ENCODE peak calls at places on chromosome 4, in eight cellular contexts. One of them, this sample, is unnamed.

GRCh38 chr4:181143241-181143854 is 1099.9 kb upstream of the TENM3 start:
- DNase-seq in sigmoid colon: peak
- DNase-seq in A549: peak
- DNase-seq in ovary: peak
- DNase-seq in transverse colon: peak
- DNase-seq in HCT116: peak
- DNase-seq in right lobe of liver: peak
- DNase-seq in Peyer's patch: peak
- DNase-seq in this sample: peak

GRCh38 chr4:13891544-13891939 is 264.0 kb upstream of the BOD1L1 start:
- DNase-seq in sigmoid colon: no peak
- DNase-seq in A549: no peak
- DNase-seq in ovary: no peak
- DNase-seq in transverse colon: no peak
- DNase-seq in HCT116: no peak
- DNase-seq in right lobe of liver: no peak
- DNase-seq in Peyer's patch: no peak
- DNase-seq in this sample: no peak

GRCh38 chr4:41880840-41881831 is 54.1 kb upstream of the TMEM33 start:
- DNase-seq in sigmoid colon: no peak
- DNase-seq in A549: no peak
- DNase-seq in ovary: no peak
- DNase-seq in transverse colon: no peak
- DNase-seq in HCT116: no peak
- DNase-seq in right lobe of liver: no peak
- DNase-seq in Peyer's patch: no peak
- DNase-seq in this sample: no peak

GRCh38 chr4:181418491-181418890 is 824.7 kb upstream of the TENM3 start:
- DNase-seq in sigmoid colon: no peak
- DNase-seq in A549: no peak
- DNase-seq in ovary: no peak
- DNase-seq in transverse colon: no peak
- DNase-seq in HCT116: no peak
- DNase-seq in right lobe of liver: no peak
- DNase-seq in Peyer's patch: no peak
- DNase-seq in this sample: no peak

GRCh38 chr4:26069218-26069617 is 155.2 kb downstream of the SMIM20 start:
- DNase-seq in sigmoid colon: no peak
- DNase-seq in A549: no peak
- DNase-seq in ovary: no peak
- DNase-seq in transverse colon: no peak
- DNase-seq in HCT116: no peak
- DNase-seq in right lobe of liver: no peak
- DNase-seq in Peyer's patch: no peak
- DNase-seq in this sample: no peak

GRCh38 chr4:29277381-29277780 is 1442.8 kb upstream of the PCDH7 start:
- DNase-seq in sigmoid colon: no peak
- DNase-seq in A549: no peak
- DNase-seq in ovary: no peak
- DNase-seq in transverse colon: no peak
- DNase-seq in HCT116: peak
- DNase-seq in right lobe of liver: no peak
- DNase-seq in Peyer's patch: no peak
- DNase-seq in this sample: no peak

GRCh38 chr4:124913237-124913636 is 200.7 kb upstream of the ANKRD50 start:
- DNase-seq in sigmoid colon: no peak
- DNase-seq in A549: no peak
- DNase-seq in ovary: no peak
- DNase-seq in transverse colon: no peak
- DNase-seq in HCT116: no peak
- DNase-seq in right lobe of liver: no peak
- DNase-seq in Peyer's patch: no peak
- DNase-seq in this sample: no peak

GRCh38 chr4:184684491-184685189 is 35.1 kb downstream of the PRIMPOL start:
- DNase-seq in sigmoid colon: no peak
- DNase-seq in A549: no peak
- DNase-seq in ovary: no peak
- DNase-seq in transverse colon: no peak
- DNase-seq in HCT116: no peak
- DNase-seq in right lobe of liver: no peak
- DNase-seq in Peyer's patch: no peak
- DNase-seq in this sample: no peak

GRCh38 chr4:7924570-7924969 is 15.1 kb downstream of the AFAP1 start:
- DNase-seq in sigmoid colon: peak
- DNase-seq in A549: no peak
- DNase-seq in ovary: no peak
- DNase-seq in transverse colon: no peak
- DNase-seq in HCT116: no peak
- DNase-seq in right lobe of liver: no peak
- DNase-seq in Peyer's patch: no peak
- DNase-seq in this sample: no peak
- TF ChIP-seq POLR2A in sigmoid colon: no peak
- TF ChIP-seq POLR2A in A549: no peak
- TF ChIP-seq POLR2A in ovary: no peak
- TF ChIP-seq POLR2A in transverse colon: no peak
- TF ChIP-seq POLR2A in HCT116: no peak
- TF ChIP-seq POLR2A in right lobe of liver: no peak
- TF ChIP-seq POLR2A in Peyer's patch: no peak
- TF ChIP-seq POLR2A in this sample: no peak

GRCh38 chr4:89247951-89248350 is 59.6 kb downstream of the GPRIN3 start:
- DNase-seq in sigmoid colon: no peak
- DNase-seq in A549: no peak
- DNase-seq in ovary: no peak
- DNase-seq in transverse colon: no peak
- DNase-seq in HCT116: no peak
- DNase-seq in right lobe of liver: no peak
- DNase-seq in Peyer's patch: no peak
- DNase-seq in this sample: no peak
- TF ChIP-seq POLR2A in sigmoid colon: no peak
- TF ChIP-seq POLR2A in A549: no peak
- TF ChIP-seq POLR2A in ovary: no peak
- TF ChIP-seq POLR2A in transverse colon: no peak
- TF ChIP-seq POLR2A in HCT116: no peak
- TF ChIP-seq POLR2A in right lobe of liver: no peak
- TF ChIP-seq POLR2A in Peyer's patch: no peak
- TF ChIP-seq POLR2A in this sample: no peak

DNA sequence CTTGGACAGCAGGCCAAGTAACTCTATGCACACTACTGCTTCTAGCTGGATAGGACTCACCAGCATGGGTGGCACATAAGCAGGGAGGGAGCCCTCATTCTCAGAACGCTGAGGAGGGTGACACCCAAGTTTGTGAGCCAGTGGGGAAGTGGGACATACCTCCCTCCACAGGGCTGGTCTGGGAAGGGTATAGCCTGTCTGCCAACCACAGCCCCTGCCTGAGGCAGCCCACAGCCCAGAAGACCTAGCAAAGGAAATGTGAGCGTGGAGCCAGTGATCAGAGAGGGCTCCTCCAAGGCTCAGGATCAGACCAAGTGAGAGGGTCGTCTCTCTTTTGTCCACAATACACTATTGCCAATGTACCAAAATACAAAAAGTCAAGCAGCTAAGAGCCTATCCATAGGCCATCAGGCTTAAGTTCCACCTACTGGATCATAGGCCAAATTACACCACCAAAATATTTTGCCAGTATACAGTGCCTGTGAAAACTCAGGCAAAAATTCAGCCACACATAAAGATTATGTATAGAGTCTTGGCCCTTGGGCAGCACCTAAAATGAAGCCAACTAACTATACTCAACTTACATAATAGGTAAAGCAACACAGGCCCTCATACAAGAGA is 1203.1 kb downstream of the PCDH18 start:
- DNase-seq in sigmoid colon: no peak
- DNase-seq in A549: no peak
- DNase-seq in ovary: no peak
- DNase-seq in transverse colon: no peak
- DNase-seq in HCT116: no peak
- DNase-seq in right lobe of liver: no peak
- DNase-seq in Peyer's patch: no peak
- DNase-seq in this sample: no peak
- TF ChIP-seq POLR2A in sigmoid colon: no peak
- TF ChIP-seq POLR2A in A549: no peak
- TF ChIP-seq POLR2A in ovary: no peak
- TF ChIP-seq POLR2A in transverse colon: no peak
- TF ChIP-seq POLR2A in HCT116: no peak
- TF ChIP-seq POLR2A in right lobe of liver: no peak
- TF ChIP-seq POLR2A in Peyer's patch: no peak
- TF ChIP-seq POLR2A in this sample: no peak

DNA sequence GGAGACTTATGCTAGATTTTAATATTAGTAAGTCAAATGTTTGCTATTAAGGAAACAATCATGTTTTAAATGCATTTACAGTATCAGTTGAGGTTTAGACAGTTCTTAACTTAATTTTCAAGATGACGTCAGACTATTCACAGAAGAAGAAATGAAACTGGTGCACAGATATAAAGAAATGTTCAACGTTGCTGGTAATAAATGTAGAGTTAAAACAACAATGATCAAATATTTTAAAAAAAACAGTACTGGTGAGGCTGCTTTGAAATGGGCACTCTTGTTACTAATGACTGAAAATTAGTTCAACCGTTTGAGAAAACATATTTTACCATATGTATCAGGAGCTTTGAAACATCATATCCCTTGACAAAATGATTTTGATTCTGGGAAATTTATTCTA is 44.2 kb downstream of the ABHD18 start:
- DNase-seq in sigmoid colon: no peak
- DNase-seq in A549: no peak
- DNase-seq in ovary: no peak
- DNase-seq in transverse colon: no peak
- DNase-seq in HCT116: no peak
- DNase-seq in right lobe of liver: no peak
- DNase-seq in Peyer's patch: no peak
- DNase-seq in this sample: no peak
- TF ChIP-seq POLR2A in sigmoid colon: no peak
- TF ChIP-seq POLR2A in A549: no peak
- TF ChIP-seq POLR2A in ovary: no peak
- TF ChIP-seq POLR2A in transverse colon: no peak
- TF ChIP-seq POLR2A in HCT116: no peak
- TF ChIP-seq POLR2A in right lobe of liver: no peak
- TF ChIP-seq POLR2A in Peyer's patch: no peak
- TF ChIP-seq POLR2A in this sample: no peak

GRCh38 chr4:110516106-110516922 is 40.4 kb downstream of the ENPEP start:
- DNase-seq in sigmoid colon: peak
- DNase-seq in A549: peak
- DNase-seq in ovary: peak
- DNase-seq in transverse colon: peak
- DNase-seq in HCT116: peak
- DNase-seq in right lobe of liver: peak
- DNase-seq in Peyer's patch: peak
- DNase-seq in this sample: peak
- TF ChIP-seq POLR2A in sigmoid colon: no peak
- TF ChIP-seq POLR2A in A549: no peak
- TF ChIP-seq POLR2A in ovary: no peak
- TF ChIP-seq POLR2A in transverse colon: no peak
- TF ChIP-seq POLR2A in HCT116: no peak
- TF ChIP-seq POLR2A in right lobe of liver: no peak
- TF ChIP-seq POLR2A in Peyer's patch: no peak
- TF ChIP-seq POLR2A in this sample: no peak

DNA sequence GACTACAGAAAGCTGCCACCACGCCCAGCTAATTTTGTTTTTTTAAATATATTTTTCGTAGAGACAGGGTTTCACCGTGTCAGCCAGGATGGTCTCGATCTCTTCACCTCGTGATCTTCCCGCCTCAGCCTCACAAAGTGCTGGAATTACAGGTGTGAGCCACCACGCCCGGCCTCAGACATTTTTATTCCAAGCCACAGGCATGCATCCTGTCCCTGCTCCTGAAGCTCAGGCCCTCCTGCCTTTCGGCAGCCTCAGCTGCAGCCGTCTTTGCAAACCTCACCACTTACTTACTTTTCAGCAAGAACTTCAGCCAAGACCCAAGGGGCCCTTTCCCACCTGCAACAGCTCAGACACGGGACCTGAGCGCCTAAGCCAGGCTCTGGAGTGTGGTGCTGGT is 26.0 kb downstream of the FAM53A start:
- DNase-seq in sigmoid colon: no peak
- DNase-seq in A549: no peak
- DNase-seq in ovary: no peak
- DNase-seq in transverse colon: no peak
- DNase-seq in HCT116: no peak
- DNase-seq in right lobe of liver: no peak
- DNase-seq in Peyer's patch: no peak
- DNase-seq in this sample: no peak
- TF ChIP-seq POLR2A in sigmoid colon: no peak
- TF ChIP-seq POLR2A in A549: no peak
- TF ChIP-seq POLR2A in ovary: no peak
- TF ChIP-seq POLR2A in transverse colon: no peak
- TF ChIP-seq POLR2A in HCT116: no peak
- TF ChIP-seq POLR2A in right lobe of liver: no peak
- TF ChIP-seq POLR2A in Peyer's patch: no peak
- TF ChIP-seq POLR2A in this sample: no peak

GRCh38 chr4:64156253-64156652 is 253.0 kb downstream of the TECRL start:
- DNase-seq in sigmoid colon: no peak
- DNase-seq in A549: no peak
- DNase-seq in ovary: no peak
- DNase-seq in transverse colon: no peak
- DNase-seq in HCT116: no peak
- DNase-seq in right lobe of liver: no peak
- DNase-seq in Peyer's patch: no peak
- DNase-seq in this sample: no peak
- TF ChIP-seq POLR2A in sigmoid colon: no peak
- TF ChIP-seq POLR2A in A549: no peak
- TF ChIP-seq POLR2A in ovary: no peak
- TF ChIP-seq POLR2A in transverse colon: no peak
- TF ChIP-seq POLR2A in HCT116: no peak
- TF ChIP-seq POLR2A in right lobe of liver: no peak
- TF ChIP-seq POLR2A in Peyer's patch: no peak
- TF ChIP-seq POLR2A in this sample: no peak

This sample was measured in prostate gland.